ENCODE peak calls at places on chromosomes 3 and 15, in eight cellular contexts. One of them, this sample, is unnamed. For H3K27me3 and H3K4me1, the result is how much of the 10 kb centered on the place peaks cover.

GRCh38 chr15:49122541-49123062 is 32.8 kb downstream of the COPS2 start:
- DNase-seq in uterus: no peak
- DNase-seq in CD8-positive, alpha-beta memory T cell: no peak
- DNase-seq in heart left ventricle: no peak
- DNase-seq in cardiac muscle cell: no peak
- DNase-seq in pancreas: no peak
- DNase-seq in iPS DF 6.9: no peak
- DNase-seq in right cardiac atrium: no peak
- DNase-seq in this sample: no peak

GRCh38 chr3:177468331-177468730 is 271.0 kb upstream of the TBL1XR1 start:
- DNase-seq in uterus: no peak
- DNase-seq in CD8-positive, alpha-beta memory T cell: no peak
- DNase-seq in heart left ventricle: peak
- DNase-seq in cardiac muscle cell: no peak
- DNase-seq in pancreas: no peak
- DNase-seq in iPS DF 6.9: no peak
- DNase-seq in right cardiac atrium: peak
- DNase-seq in this sample: peak

GRCh38 chr3:58434990-58435389 is 1.4 kb upstream of the PDHB start:
- DNase-seq in uterus: no peak
- DNase-seq in CD8-positive, alpha-beta memory T cell: no peak
- DNase-seq in heart left ventricle: no peak
- DNase-seq in cardiac muscle cell: peak
- DNase-seq in pancreas: no peak
- DNase-seq in iPS DF 6.9: peak
- DNase-seq in right cardiac atrium: peak
- DNase-seq in this sample: no peak

GRCh38 chr15:101242999-101243336 is 8.9 kb downstream of the CHSY1 start:
- DNase-seq in uterus: no peak
- DNase-seq in CD8-positive, alpha-beta memory T cell: no peak
- DNase-seq in heart left ventricle: no peak
- DNase-seq in cardiac muscle cell: no peak
- DNase-seq in pancreas: no peak
- DNase-seq in iPS DF 6.9: no peak
- DNase-seq in right cardiac atrium: no peak
- DNase-seq in this sample: no peak

GRCh38 chr3:50481992-50482391 is 21.4 kb downstream of the CACNA2D2 start:
- DNase-seq in uterus: no peak
- DNase-seq in CD8-positive, alpha-beta memory T cell: no peak
- DNase-seq in heart left ventricle: no peak
- DNase-seq in cardiac muscle cell: peak
- DNase-seq in pancreas: no peak
- DNase-seq in iPS DF 6.9: no peak
- DNase-seq in right cardiac atrium: no peak
- DNase-seq in this sample: no peak

GRCh38 chr3:140441006-140441405 is 236.9 kb upstream of the TRIM42 start:
- DNase-seq in uterus: peak
- DNase-seq in CD8-positive, alpha-beta memory T cell: no peak
- DNase-seq in heart left ventricle: no peak
- DNase-seq in cardiac muscle cell: no peak
- DNase-seq in pancreas: peak
- DNase-seq in iPS DF 6.9: no peak
- DNase-seq in right cardiac atrium: peak
- DNase-seq in this sample: peak

GRCh38 chr15:85702321-85703230 is 92.1 kb downstream of the KLHL25 start:
- DNase-seq in uterus: no peak
- DNase-seq in CD8-positive, alpha-beta memory T cell: peak
- DNase-seq in heart left ventricle: no peak
- DNase-seq in cardiac muscle cell: no peak
- DNase-seq in pancreas: no peak
- DNase-seq in iPS DF 6.9: no peak
- DNase-seq in right cardiac atrium: no peak
- DNase-seq in this sample: no peak

GRCh38 chr3:13595485-13595884 is 46.6 kb downstream of the FBLN2 start:
- DNase-seq in uterus: no peak
- DNase-seq in CD8-positive, alpha-beta memory T cell: no peak
- DNase-seq in heart left ventricle: no peak
- DNase-seq in cardiac muscle cell: no peak
- DNase-seq in pancreas: no peak
- DNase-seq in iPS DF 6.9: no peak
- DNase-seq in right cardiac atrium: no peak
- DNase-seq in this sample: no peak

GRCh38 chr3:126423191-126424038 is 28.7 kb downstream of the CFAP100 start:
- DNase-seq in uterus: no peak
- DNase-seq in CD8-positive, alpha-beta memory T cell: no peak
- DNase-seq in heart left ventricle: no peak
- DNase-seq in cardiac muscle cell: no peak
- DNase-seq in pancreas: peak
- DNase-seq in iPS DF 6.9: no peak
- DNase-seq in right cardiac atrium: no peak
- DNase-seq in this sample: no peak

GRCh38 chr15:25249236-25250010 is 189.4 kb downstream of the UBE3A start:
- DNase-seq in uterus: no peak
- DNase-seq in CD8-positive, alpha-beta memory T cell: no peak
- DNase-seq in heart left ventricle: peak
- DNase-seq in cardiac muscle cell: no peak
- DNase-seq in pancreas: peak
- DNase-seq in iPS DF 6.9: no peak
- DNase-seq in right cardiac atrium: no peak
- DNase-seq in this sample: peak

GRCh38 chr3:64321747-64322146 is 96.5 kb upstream of the PRICKLE2 start:
- DNase-seq in uterus: no peak
- DNase-seq in CD8-positive, alpha-beta memory T cell: no peak
- DNase-seq in heart left ventricle: no peak
- DNase-seq in cardiac muscle cell: peak
- DNase-seq in pancreas: no peak
- DNase-seq in iPS DF 6.9: no peak
- DNase-seq in right cardiac atrium: no peak
- DNase-seq in this sample: no peak

GRCh38 chr15:32743411-32744145 is 25.8 kb downstream of the GREM1 start:
- DNase-seq in uterus: no peak
- DNase-seq in CD8-positive, alpha-beta memory T cell: no peak
- DNase-seq in heart left ventricle: no peak
- DNase-seq in cardiac muscle cell: no peak
- DNase-seq in pancreas: no peak
- DNase-seq in iPS DF 6.9: no peak
- DNase-seq in right cardiac atrium: no peak
- DNase-seq in this sample: no peak

GRCh38 chr3:193176690-193177089 is 64.3 kb upstream of the PLAAT1 start:
- DNase-seq in uterus: no peak
- DNase-seq in CD8-positive, alpha-beta memory T cell: no peak
- DNase-seq in heart left ventricle: no peak
- DNase-seq in cardiac muscle cell: no peak
- DNase-seq in pancreas: no peak
- DNase-seq in iPS DF 6.9: no peak
- DNase-seq in right cardiac atrium: no peak
- DNase-seq in this sample: no peak

GRCh38 chr15:29687204-29687768 is 135.0 kb downstream of the TJP1 start:
- DNase-seq in uterus: peak
- DNase-seq in CD8-positive, alpha-beta memory T cell: no peak
- DNase-seq in heart left ventricle: no peak
- DNase-seq in cardiac muscle cell: no peak
- DNase-seq in pancreas: peak
- DNase-seq in iPS DF 6.9: no peak
- DNase-seq in right cardiac atrium: no peak
- DNase-seq in this sample: no peak

GRCh38 chr3:187293977-187294376 is 2.4 kb upstream of the MASP1 start:
- DNase-seq in uterus: no peak
- DNase-seq in CD8-positive, alpha-beta memory T cell: no peak
- DNase-seq in heart left ventricle: no peak
- DNase-seq in cardiac muscle cell: no peak
- DNase-seq in pancreas: no peak
- DNase-seq in iPS DF 6.9: no peak
- DNase-seq in right cardiac atrium: no peak
- DNase-seq in this sample: no peak

GRCh38 chr15:45943255-45943654 is 308.4 kb downstream of the SQOR start:
- DNase-seq in uterus: no peak
- DNase-seq in CD8-positive, alpha-beta memory T cell: no peak
- DNase-seq in heart left ventricle: no peak
- DNase-seq in cardiac muscle cell: no peak
- DNase-seq in pancreas: no peak
- DNase-seq in iPS DF 6.9: no peak
- DNase-seq in right cardiac atrium: no peak
- DNase-seq in this sample: no peak

GRCh38 chr15:69548367-69548766 is 95.7 kb downstream of the RPLP1 start:
- DNase-seq in uterus: no peak
- DNase-seq in CD8-positive, alpha-beta memory T cell: no peak
- DNase-seq in heart left ventricle: no peak
- DNase-seq in cardiac muscle cell: no peak
- DNase-seq in pancreas: no peak
- DNase-seq in iPS DF 6.9: no peak
- DNase-seq in right cardiac atrium: no peak
- DNase-seq in this sample: no peak
- H3K27me3 ChIP-seq in uterus: under half
- H3K27me3 ChIP-seq in CD8-positive, alpha-beta memory T cell: under half
- H3K27me3 ChIP-seq in heart left ventricle: under half
- H3K27me3 ChIP-seq in cardiac muscle cell: half or more
- H3K27me3 ChIP-seq in pancreas: under half
- H3K27me3 ChIP-seq in iPS DF 6.9: under half
- H3K27me3 ChIP-seq in right cardiac atrium: under half
- H3K27me3 ChIP-seq in this sample: under half

GRCh38 chr3:123997543-123997942 is 5.6 kb upstream of the ROPN1 start:
- DNase-seq in uterus: no peak
- DNase-seq in CD8-positive, alpha-beta memory T cell: no peak
- DNase-seq in heart left ventricle: no peak
- DNase-seq in cardiac muscle cell: no peak
- DNase-seq in pancreas: no peak
- DNase-seq in iPS DF 6.9: no peak
- DNase-seq in right cardiac atrium: no peak
- DNase-seq in this sample: no peak

GRCh38 chr3:123993818-123994217 is 1.9 kb upstream of the ROPN1 start:
- DNase-seq in uterus: no peak
- DNase-seq in CD8-positive, alpha-beta memory T cell: no peak
- DNase-seq in heart left ventricle: no peak
- DNase-seq in cardiac muscle cell: no peak
- DNase-seq in pancreas: no peak
- DNase-seq in iPS DF 6.9: no peak
- DNase-seq in right cardiac atrium: no peak
- DNase-seq in this sample: no peak
- H3K4me1 ChIP-seq in uterus: under half
- H3K4me1 ChIP-seq in CD8-positive, alpha-beta memory T cell: under half
- H3K4me1 ChIP-seq in heart left ventricle: under half
- H3K4me1 ChIP-seq in cardiac muscle cell: under half
- H3K4me1 ChIP-seq in pancreas: under half
- H3K4me1 ChIP-seq in iPS DF 6.9: under half
- H3K4me1 ChIP-seq in right cardiac atrium: under half
- H3K4me1 ChIP-seq in this sample: under half

GRCh38 chr15:91780387-91780786 is 73.1 kb upstream of the SLCO3A1 start:
- DNase-seq in uterus: no peak
- DNase-seq in CD8-positive, alpha-beta memory T cell: no peak
- DNase-seq in heart left ventricle: no peak
- DNase-seq in cardiac muscle cell: no peak
- DNase-seq in pancreas: no peak
- DNase-seq in iPS DF 6.9: no peak
- DNase-seq in right cardiac atrium: no peak
- DNase-seq in this sample: no peak

GRCh38 chr15:91782221-91782620 is 71.3 kb upstream of the SLCO3A1 start:
- DNase-seq in uterus: no peak
- DNase-seq in CD8-positive, alpha-beta memory T cell: no peak
- DNase-seq in heart left ventricle: no peak
- DNase-seq in cardiac muscle cell: no peak
- DNase-seq in pancreas: no peak
- DNase-seq in iPS DF 6.9: no peak
- DNase-seq in right cardiac atrium: no peak
- DNase-seq in this sample: no peak

GRCh38 chr15:91783451-91783850 is 70.1 kb upstream of the SLCO3A1 start:
- DNase-seq in uterus: no peak
- DNase-seq in CD8-positive, alpha-beta memory T cell: no peak
- DNase-seq in heart left ventricle: no peak
- DNase-seq in cardiac muscle cell: no peak
- DNase-seq in pancreas: no peak
- DNase-seq in iPS DF 6.9: no peak
- DNase-seq in right cardiac atrium: no peak
- DNase-seq in this sample: no peak

GRCh38 chr15:91783001-91783400 is 70.5 kb upstream of the SLCO3A1 start:
- DNase-seq in uterus: no peak
- DNase-seq in CD8-positive, alpha-beta memory T cell: no peak
- DNase-seq in heart left ventricle: no peak
- DNase-seq in cardiac muscle cell: no peak
- DNase-seq in pancreas: no peak
- DNase-seq in iPS DF 6.9: no peak
- DNase-seq in right cardiac atrium: no peak
- DNase-seq in this sample: no peak

DNA sequence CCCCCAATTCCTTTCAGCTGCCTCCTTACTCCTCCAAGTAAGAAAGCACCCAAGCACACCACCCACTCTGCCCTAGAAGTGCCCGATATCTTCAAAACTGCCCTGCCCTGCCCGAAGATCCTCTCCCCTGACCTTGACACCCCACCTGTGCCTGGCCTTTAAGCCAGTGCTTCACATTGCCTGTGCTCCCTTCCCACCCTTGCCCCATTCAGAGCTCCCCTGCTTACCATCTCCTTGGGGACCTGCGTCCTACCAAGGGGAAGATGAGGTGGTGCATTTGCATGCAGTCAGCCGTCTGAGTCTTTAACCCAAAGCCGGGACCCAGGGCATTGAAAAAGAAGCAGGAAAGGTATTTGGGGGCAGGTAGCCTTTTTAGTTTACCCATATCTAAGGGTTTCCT is 73.5 kb upstream of the SLCO3A1 start:
- DNase-seq in uterus: no peak
- DNase-seq in CD8-positive, alpha-beta memory T cell: no peak
- DNase-seq in heart left ventricle: no peak
- DNase-seq in cardiac muscle cell: no peak
- DNase-seq in pancreas: no peak
- DNase-seq in iPS DF 6.9: no peak
- DNase-seq in right cardiac atrium: no peak
- DNase-seq in this sample: no peak
- H3K27me3 ChIP-seq in uterus: under half
- H3K27me3 ChIP-seq in CD8-positive, alpha-beta memory T cell: under half
- H3K27me3 ChIP-seq in heart left ventricle: under half
- H3K27me3 ChIP-seq in cardiac muscle cell: under half
- H3K27me3 ChIP-seq in pancreas: under half
- H3K27me3 ChIP-seq in iPS DF 6.9: under half
- H3K27me3 ChIP-seq in right cardiac atrium: under half
- H3K27me3 ChIP-seq in this sample: under half

GRCh38 chr3:33104803-33105202 is 7.9 kb upstream of the GLB1 start:
- DNase-seq in uterus: no peak
- DNase-seq in CD8-positive, alpha-beta memory T cell: no peak
- DNase-seq in heart left ventricle: no peak
- DNase-seq in cardiac muscle cell: no peak
- DNase-seq in pancreas: no peak
- DNase-seq in iPS DF 6.9: no peak
- DNase-seq in right cardiac atrium: no peak
- DNase-seq in this sample: no peak

GRCh38 chr3:33103034-33103433 is 6.1 kb upstream of the GLB1 start:
- DNase-seq in uterus: no peak
- DNase-seq in CD8-positive, alpha-beta memory T cell: no peak
- DNase-seq in heart left ventricle: no peak
- DNase-seq in cardiac muscle cell: no peak
- DNase-seq in pancreas: no peak
- DNase-seq in iPS DF 6.9: no peak
- DNase-seq in right cardiac atrium: no peak
- DNase-seq in this sample: no peak

GRCh38 chr3:33105341-33105943 is 8.4 kb upstream of the CRTAP start:
- DNase-seq in uterus: no peak
- DNase-seq in CD8-positive, alpha-beta memory T cell: no peak
- DNase-seq in heart left ventricle: no peak
- DNase-seq in cardiac muscle cell: no peak
- DNase-seq in pancreas: no peak
- DNase-seq in iPS DF 6.9: no peak
- DNase-seq in right cardiac atrium: no peak
- DNase-seq in this sample: no peak

GRCh38 chr3:33100229-33100628 is 3.3 kb upstream of the GLB1 start:
- DNase-seq in uterus: no peak
- DNase-seq in CD8-positive, alpha-beta memory T cell: no peak
- DNase-seq in heart left ventricle: no peak
- DNase-seq in cardiac muscle cell: no peak
- DNase-seq in pancreas: no peak
- DNase-seq in iPS DF 6.9: no peak
- DNase-seq in right cardiac atrium: no peak
- DNase-seq in this sample: no peak

GRCh38 chr3:33103480-33103879 is 6.5 kb upstream of the GLB1 start:
- DNase-seq in uterus: no peak
- DNase-seq in CD8-positive, alpha-beta memory T cell: no peak
- DNase-seq in heart left ventricle: no peak
- DNase-seq in cardiac muscle cell: no peak
- DNase-seq in pancreas: no peak
- DNase-seq in iPS DF 6.9: no peak
- DNase-seq in right cardiac atrium: no peak
- DNase-seq in this sample: no peak
- H3K4me1 ChIP-seq in uterus: under half
- H3K4me1 ChIP-seq in CD8-positive, alpha-beta memory T cell: under half
- H3K4me1 ChIP-seq in heart left ventricle: under half
- H3K4me1 ChIP-seq in cardiac muscle cell: under half
- H3K4me1 ChIP-seq in pancreas: under half
- H3K4me1 ChIP-seq in iPS DF 6.9: under half
- H3K4me1 ChIP-seq in right cardiac atrium: under half
- H3K4me1 ChIP-seq in this sample: under half